ENCODE peak calls at places on chromosomes 3 and 15, in four cellular contexts. E is fibroblast of lung, L is A549, Q is Peyer's patch. H is an unnamed sample. For H3K4me1, the result is how much of the 10 kb centered on the place peaks cover.

GRCh38 chr15:97783240-97783639 is 177.3 kb upstream of the ARRDC4 start:
- DNase-seq in L (no peak), Q (no peak), E (no peak), H (no peak)

GRCh38 chr15:33132722-33133345 is 61.7 kb downstream of the FMN1 start:
- DNase-seq in Q (no peak), L (peak), E (peak), H (no peak)

GRCh38 chr3:72848703-72849081 is 447 bp upstream of the SHQ1 start:
- DNase-seq in L (no peak), Q (no peak), E (peak), H (no peak)

GRCh38 chr3:40899286-40899712 is 300.0 kb upstream of the CTNNB1 start:
- DNase-seq in Q (no peak), L (peak), E (peak), H (no peak)

GRCh38 chr3:71903141-71903540 is 118.2 kb upstream of the PROK2 start:
- DNase-seq in Q (no peak), L (no peak), E (no peak), H (no peak)

GRCh38 chr15:87760915-87761314 is 495.6 kb downstream of the NTRK3 start:
- DNase-seq in L (no peak), Q (no peak), E (no peak), H (no peak)

GRCh38 chr3:110227987-110228386 is 843.6 kb upstream of the NECTIN3 start:
- DNase-seq in E (no peak), L (no peak), Q (no peak), H (no peak)

GRCh38 chr15:82168757-82169156 is 93.8 kb downstream of the EFL1 start:
- DNase-seq in Q (no peak), E (no peak), L (no peak), H (no peak)

GRCh38 chr3:101512521-101513418 is at the start of gene SENP7:
- DNase-seq in L (peak), E (peak), Q (peak), H (peak)

GRCh38 chr3:147655236-147655635 is 246.1 kb downstream of the ZIC1 start:
- DNase-seq in Q (no peak), L (no peak), E (peak), H (no peak)

GRCh38 chr3:60386311-60386710 is 864.9 kb downstream of the FHIT start:
- DNase-seq in Q (no peak), L (no peak), E (no peak), H (no peak)

GRCh38 chr3:30258426-30259392 is 347.7 kb upstream of the TGFBR2 start:
- DNase-seq in L (peak), Q (no peak), E (peak), H (no peak)

GRCh38 chr3:72998489-72998888 is 1.9 kb downstream of the PPP4R2 start:
- DNase-seq in L (no peak), Q (no peak), E (no peak), H (no peak)

GRCh38 chr15:63941698-63942465 is 104.4 kb downstream of the DAPK2 start:
- DNase-seq in E (no peak), Q (peak), L (no peak), H (no peak)

GRCh38 chr15:96338772-96339661 is 8.5 kb downstream of the NR2F2 start:
- DNase-seq in E (peak), Q (no peak), L (no peak), H (no peak)

GRCh38 chr3:147730311-147730710 is 321.1 kb downstream of the ZIC1 start:
- DNase-seq in Q (no peak), E (no peak), L (no peak), H (no peak)

GRCh38 chr3:175702956-175703355 is 843.8 kb downstream of the NAALADL2 start:
- DNase-seq in Q (no peak), E (no peak), L (no peak), H (no peak)

GRCh38 chr15:81653259-81653658 is 279.2 kb upstream of the TMC3 start:
- DNase-seq in Q (no peak), L (no peak), E (no peak), H (no peak)

GRCh38 chr3:98733055-98733777 is 29.9 kb upstream of the ST3GAL6 start:
- DNase-seq in Q (peak), L (peak), E (peak), H (peak)

GRCh38 chr3:8324727-8325126 is 176.9 kb upstream of the LMCD1 start:
- DNase-seq in E (peak), L (peak), Q (no peak), H (peak)

GRCh38 chr3:115839246-115839645 is 215.9 kb downstream of the GAP43 start:
- DNase-seq in L (no peak), Q (no peak), E (no peak), H (no peak)

DNA sequence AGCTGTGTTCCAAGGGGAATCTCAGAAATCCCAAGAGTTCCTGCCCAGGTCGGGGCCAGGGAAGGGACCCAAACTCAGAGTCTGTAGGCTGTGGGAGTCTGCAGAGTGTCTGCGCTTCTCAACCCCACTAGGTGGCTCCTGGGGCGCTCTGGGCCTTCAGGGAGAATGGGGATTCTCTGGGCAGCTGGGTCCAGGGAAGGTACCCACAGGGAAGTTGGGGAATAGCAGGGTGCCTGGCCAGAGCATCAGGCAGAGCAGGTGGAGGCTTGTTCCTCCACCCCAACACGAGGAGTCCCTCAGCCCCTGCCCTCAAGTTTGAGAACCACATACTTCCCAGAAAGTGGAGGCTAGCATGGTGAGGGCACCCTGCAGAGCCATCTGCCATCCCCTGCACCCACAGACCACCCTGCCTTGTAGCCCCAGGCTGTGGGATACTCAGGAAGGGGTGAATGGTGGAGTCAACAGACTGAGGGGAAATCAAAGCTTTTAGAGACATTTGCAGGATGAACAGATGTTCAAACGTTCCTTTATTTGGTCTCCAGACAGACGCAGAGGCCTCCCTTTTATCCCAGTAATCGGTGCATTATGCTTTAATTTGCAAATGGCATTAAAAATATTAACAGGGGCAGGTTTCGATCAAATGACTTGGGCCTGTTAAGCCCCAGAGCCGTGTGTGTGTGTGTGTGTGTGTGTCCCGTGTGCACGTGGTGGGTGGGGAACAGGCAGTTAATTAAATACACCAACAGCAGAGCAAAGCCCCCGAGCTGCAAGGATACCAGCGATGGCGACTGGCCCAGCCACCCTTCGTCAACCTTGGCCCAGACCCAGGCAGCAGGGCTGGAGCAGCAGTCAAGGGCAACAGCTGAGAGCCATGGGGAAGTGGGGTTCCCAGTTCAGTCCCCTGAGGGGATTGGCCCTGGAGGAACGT is 57.7 kb downstream of the DNAJB8 start:
- DNase-seq in E (no peak), L (no peak), Q (no peak), H (peak)
- TF ChIP-seq CTCF in E (no peak), L (no peak), Q (no peak), H (no peak)

GRCh38 chr3:197137741-197138140 is 108.1 kb upstream of the MELTF start:
- DNase-seq in E (no peak), Q (no peak), L (no peak), H (peak)

GRCh38 chr3:197132916-197133530 is 103.4 kb upstream of the MELTF start:
- DNase-seq in L (no peak), E (peak), Q (no peak), H (no peak)

GRCh38 chr3:197139586-197139985 is 110.0 kb upstream of the MELTF start:
- DNase-seq in L (no peak), Q (no peak), E (no peak), H (no peak)

GRCh38 chr3:197136744-197137143 is 107.1 kb upstream of the MELTF start:
- DNase-seq in L (no peak), Q (no peak), E (no peak), H (no peak)

DNA sequence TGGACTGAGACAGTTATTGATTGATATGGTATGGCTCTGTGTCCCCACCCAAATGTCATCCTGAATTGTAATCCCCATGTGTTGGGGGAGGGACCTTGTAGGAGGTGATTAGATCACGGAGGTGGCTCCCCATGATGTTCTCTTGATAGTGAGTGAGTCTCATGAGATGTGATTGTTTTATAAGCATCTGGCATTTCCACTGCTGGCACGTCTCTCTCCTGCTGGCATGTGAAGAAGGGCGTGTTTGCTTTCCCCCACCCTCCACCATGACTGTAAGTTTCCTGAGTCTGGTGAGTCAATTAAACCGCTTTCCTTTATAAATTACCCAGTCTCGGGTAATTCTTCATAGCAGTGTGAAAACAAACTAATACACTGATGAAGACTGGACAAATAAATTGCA is 105.6 kb upstream of the MELTF start:
- DNase-seq in E (peak), Q (no peak), L (no peak), H (no peak)
- H3K4me1 ChIP-seq in E (under half), Q (under half), L (under half), H (under half)

DNA sequence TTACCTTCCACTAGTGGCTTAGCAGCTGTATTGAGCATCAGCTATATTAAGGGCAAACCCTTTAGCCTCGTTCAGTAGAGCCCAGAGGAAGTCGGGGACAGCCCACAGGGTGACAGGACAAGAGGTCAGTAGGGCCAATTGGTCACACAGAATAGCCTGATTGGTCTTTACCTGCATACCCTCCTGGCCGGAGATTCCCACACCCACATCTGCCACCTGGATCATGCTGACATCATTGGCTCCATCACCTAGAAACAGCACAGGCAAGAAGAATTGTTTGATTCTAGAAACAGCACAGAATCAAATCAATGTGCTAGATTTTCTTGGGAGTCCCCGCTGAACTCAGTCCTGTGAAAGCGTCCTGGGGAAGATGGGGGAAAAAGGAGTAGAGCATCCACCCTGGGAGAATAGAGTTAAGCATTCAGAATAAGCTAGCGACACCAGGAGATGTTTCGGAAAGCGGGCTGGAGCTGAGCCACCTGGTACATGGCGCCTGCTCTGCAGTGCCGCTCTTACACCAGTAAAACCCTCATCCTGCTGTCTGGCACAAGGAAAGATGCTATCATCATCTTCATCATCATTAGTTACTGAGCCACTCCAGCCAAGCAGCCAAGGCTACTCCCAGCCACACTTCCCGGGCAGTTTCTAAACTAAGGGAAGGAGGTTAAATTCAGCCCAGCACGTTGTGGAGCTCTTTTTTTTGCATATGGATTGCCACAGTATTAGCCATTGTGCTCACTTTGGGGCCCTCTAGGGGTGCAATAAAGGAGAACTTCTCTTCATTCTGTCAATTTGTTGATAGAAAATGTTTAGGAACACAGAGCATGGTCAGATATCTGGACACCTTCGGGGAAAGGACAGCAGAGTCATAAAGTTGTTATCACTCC is 171.3 kb downstream of the ATP10A start:
- DNase-seq in L (no peak), Q (peak), E (no peak), H (no peak)
- TF ChIP-seq CTCF in L (no peak), Q (no peak), E (peak), H (peak)

GRCh38 chr3:46112984-46113383 is 85.7 kb upstream of the XCR1 start:
- DNase-seq in Q (no peak), E (no peak), L (no peak), H (no peak)

GRCh38 chr3:46112296-46112695 is 85.0 kb upstream of the XCR1 start:
- DNase-seq in L (no peak), E (peak), Q (no peak), H (no peak)

GRCh38 chr3:46110701-46111493 is 83.6 kb upstream of the XCR1 start:
- DNase-seq in E (peak), L (no peak), Q (no peak), H (no peak)

GRCh38 chr3:46107682-46108081 is 80.4 kb upstream of the XCR1 start:
- DNase-seq in Q (no peak), L (no peak), E (no peak), H (no peak)

GRCh38 chr3:46109635-46110005 is 82.3 kb upstream of the XCR1 start:
- DNase-seq in L (no peak), Q (no peak), E (no peak), H (no peak)
- H3K4me1 ChIP-seq in L (under half), Q (under half), E (under half), H (under half)

GRCh38 chr3:111241960-111242359 is 170.3 kb downstream of the NECTIN3 start:
- DNase-seq in E (no peak), Q (no peak), L (no peak), H (no peak)

GRCh38 chr3:111248406-111248805 is 176.8 kb downstream of the NECTIN3 start:
- DNase-seq in E (no peak), Q (no peak), L (no peak), H (no peak)

GRCh38 chr3:111249421-111249820 is 177.8 kb downstream of the NECTIN3 start:
- DNase-seq in E (no peak), L (no peak), Q (no peak), H (no peak)

GRCh38 chr3:111244760-111245159 is 173.1 kb downstream of the NECTIN3 start:
- DNase-seq in E (peak), L (no peak), Q (no peak), H (no peak)

DNA sequence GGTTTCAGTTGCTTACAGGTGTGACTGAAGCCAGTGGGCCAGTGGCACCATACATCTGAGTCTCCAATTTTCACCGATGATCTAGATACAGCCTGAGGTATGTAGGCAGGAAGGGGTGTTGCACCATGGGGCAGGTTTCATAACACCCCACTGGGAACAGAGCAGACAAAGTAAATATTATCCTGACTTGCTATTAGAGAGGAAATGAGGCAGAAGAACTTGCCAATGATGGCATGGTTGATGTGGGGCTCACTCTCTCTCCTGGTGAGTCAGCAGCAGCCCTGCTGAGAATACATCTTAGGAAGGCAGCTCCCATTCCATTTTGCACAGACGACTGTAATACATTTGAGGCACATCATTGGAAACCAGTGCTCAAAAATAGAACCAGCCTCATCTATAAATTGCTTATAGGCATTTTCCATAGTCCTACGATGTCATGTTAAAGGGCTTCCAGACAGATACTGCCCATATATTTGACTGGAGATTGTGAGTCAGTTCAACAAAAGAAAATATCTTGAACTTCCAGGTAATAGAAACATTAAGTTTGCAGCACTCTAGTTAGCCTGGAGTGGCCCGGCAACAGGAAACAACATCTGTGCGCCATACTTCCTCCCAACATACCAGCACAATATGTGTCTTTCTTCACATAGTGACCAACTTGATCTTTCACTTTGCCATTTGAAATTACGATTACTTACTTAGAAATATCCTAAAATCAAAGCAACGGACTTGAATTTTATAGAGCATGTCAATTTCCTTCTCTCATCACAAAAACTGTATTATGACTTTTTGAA is 175.5 kb downstream of the NECTIN3 start:
- DNase-seq in Q (no peak), L (peak), E (peak), H (no peak)
- TF ChIP-seq CTCF in Q (no peak), L (no peak), E (no peak), H (no peak)

GRCh38 chr3:193917096-193917495 is 218.9 kb upstream of the HES1 start:
- DNase-seq in Q (no peak), L (no peak), E (no peak), H (no peak)
- H3K4me1 ChIP-seq in Q (under half), L (under half), E (under half), H (under half)

GRCh38 chr3:123880998-123881561 is 3.1 kb downstream of the MYLK start:
- DNase-seq in E (peak), L (peak), Q (no peak), H (no peak)
- TF ChIP-seq CTCF in E (peak), L (peak), Q (peak), H (peak)

GRCh38 chr3:11638669-11639402 is 4.9 kb downstream of the VGLL4 start:
- DNase-seq in E (no peak), Q (no peak), L (no peak), H (no peak)
- H3K4me1 ChIP-seq in E (under half), Q (under half), L (under half), H (half or more)

DNA sequence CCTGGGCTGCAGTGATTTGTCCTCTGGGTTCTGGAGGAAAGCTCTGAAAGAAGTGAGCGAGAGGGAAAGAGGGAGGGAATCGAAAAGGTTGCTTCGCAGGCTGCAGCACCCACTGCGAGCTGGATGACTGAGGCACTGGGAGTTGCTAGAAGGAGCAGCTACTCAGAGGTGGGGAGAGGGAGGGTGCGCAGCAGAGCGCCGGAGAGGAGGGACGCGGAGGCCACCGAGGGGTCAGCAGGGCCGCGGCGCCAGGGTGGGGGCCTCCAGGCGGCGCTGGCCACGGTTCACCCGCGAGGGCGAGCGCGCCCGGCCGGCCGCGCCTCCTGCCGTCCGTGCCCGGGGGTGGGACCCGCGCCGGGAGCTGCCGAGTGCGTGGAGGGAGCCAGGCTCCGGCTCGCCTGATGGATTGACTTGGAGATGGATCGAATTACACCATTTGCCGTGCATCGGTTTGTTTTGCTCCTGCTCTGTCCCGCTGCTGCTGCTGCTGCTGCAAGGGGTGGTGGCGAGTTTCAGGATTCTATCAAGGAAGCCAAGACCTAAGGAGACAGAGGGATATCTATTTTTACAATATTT is at the start of gene SEMA6D:
- DNase-seq in L (peak), E (peak), Q (peak), H (peak)
- TF ChIP-seq CTCF in L (no peak), E (peak), Q (peak), H (peak)

H was measured in left ventricle myocardium inferior.